ENCODE peak calls at places on chromosomes 11 and 22, in four cellular contexts. V is pancreas, M is GM23248, S is H9. N is an unnamed sample.
A peak's percentile ranks its signal among the peaks of the same experiment; 100 is the strongest.

GRCh38 chr11:90229791-90230190 is 6.9 kb upstream of the CHORDC1 start:
- DNase-seq in S (no peak), V (no peak), M (peak; percentile 27), N (no peak)

GRCh38 chr11:111604392-111605009 is 2.3 kb downstream of the SIK2 start:
- DNase-seq in M (peak; percentile 70), S (no peak), V (no peak), N (no peak)

GRCh38 chr11:76159983-76160661 is 46.2 kb downstream of the WNT11 start:
- DNase-seq in S (no peak), M (no peak), V (peak; percentile 56), N (no peak)

GRCh38 chr11:102287963-102288744 is 29.1 kb upstream of the BIRC3 start:
- DNase-seq in S (peak; percentile 46), V (no peak), M (peak; percentile 88), N (no peak)

GRCh38 chr11:73203790-73204189 is 14.3 kb upstream of the P2RY2 start:
- DNase-seq in V (peak; percentile 38), M (no peak), S (no peak), N (no peak)

GRCh38 chr11:33315822-33316221 is 58.6 kb downstream of the HIPK3 start:
- DNase-seq in S (no peak), M (no peak), V (no peak), N (no peak)

GRCh38 chr22:33480118-33480517 is 421.9 kb upstream of the SYN3 start:
- DNase-seq in M (no peak), S (no peak), V (no peak), N (no peak)

GRCh38 chr11:19834761-19835160 is 122.1 kb downstream of the NAV2 start:
- DNase-seq in S (no peak), V (no peak), M (no peak), N (no peak)

GRCh38 chr11:34354782-34355181 is 3.0 kb downstream of the ABTB2 start:
- DNase-seq in S (no peak), V (no peak), M (peak; percentile 50), N (no peak)

GRCh38 chr11:130220311-130221030 is 60.9 kb downstream of the ST14 start:
- DNase-seq in M (no peak), V (no peak), S (no peak), N (no peak)

GRCh38 chr22:37105154-37105553 is 4.4 kb downstream of the TMPRSS6 start:
- DNase-seq in S (no peak), M (no peak), V (no peak), N (no peak)

GRCh38 chr11:94150056-94150455 is 21.4 kb downstream of the PANX1 start:
- DNase-seq in M (no peak), S (no peak), V (no peak), N (no peak)

GRCh38 chr22:35605787-35606492 is 11.2 kb downstream of the MB start:
- DNase-seq in S (no peak), V (no peak), M (no peak), N (no peak)

GRCh38 chr11:49432242-49432848 is 223.9 kb upstream of the FOLH1 start:
- DNase-seq in V (no peak), M (no peak), S (no peak), N (no peak)

GRCh38 chr11:13268791-13269190 is 8.8 kb upstream of the BMAL1 start:
- DNase-seq in M (no peak), S (no peak), V (no peak), N (no peak)

GRCh38 chr22:46031066-46031465 is 54.1 kb upstream of the WNT7B start:
- DNase-seq in V (peak; percentile 35), M (no peak), S (no peak), N (no peak)

GRCh38 chr11:82843057-82843795 is 57.0 kb downstream of the PRCP start:
- DNase-seq in S (no peak), M (no peak), V (no peak), N (no peak)

GRCh38 chr11:102284008-102284407 is 33.3 kb upstream of the BIRC3 start:
- DNase-seq in S (no peak), V (no peak), M (no peak), N (no peak)

GRCh38 chr11:69239320-69240040 is 54.5 kb upstream of the MYEOV start:
- DNase-seq in M (no peak), V (no peak), S (peak; percentile 10), N (no peak)

GRCh38 chr11:10584071-10584501 is 15.6 kb upstream of the LYVE1 start:
- DNase-seq in M (no peak), S (no peak), V (no peak), N (no peak)

GRCh38 chr22:22932512-22932941 is 44.9 kb downstream of the IGLL5 start:
- DNase-seq in V (no peak), M (no peak), S (no peak), N (no peak)

GRCh38 chr11:5626191-5626590 is 1.4 kb downstream of the TRIM34 start:
- DNase-seq in V (no peak), M (peak; percentile 68), S (no peak), N (no peak)

GRCh38 chr22:40193429-40194421 is 16.0 kb downstream of the TNRC6B start:
- DNase-seq in V (no peak), S (peak; percentile 79), M (peak; percentile 33), N (no peak)

GRCh38 chr22:33024626-33025025 is 33.6 kb downstream of the SYN3 start:
- DNase-seq in M (no peak), S (no peak), V (no peak), N (no peak)

GRCh38 chr11:132312161-132312560 is 941.7 kb downstream of the NTM start:
- DNase-seq in M (peak; percentile 60), S (no peak), V (no peak), N (no peak)

GRCh38 chr11:61610905-61611304 is 30.0 kb upstream of the SYT7 start:
- DNase-seq in S (no peak), M (no peak), V (no peak), N (no peak)

GRCh38 chr22:46462726-46463371 is 74.6 kb downstream of the CELSR1 start:
- DNase-seq in V (no peak), S (no peak), M (peak; percentile 87), N (no peak)

GRCh38 chr11:115178705-115179104 is 325.5 kb downstream of the CADM1 start:
- DNase-seq in S (no peak), M (no peak), V (no peak), N (no peak)

GRCh38 chr11:97751405-97751804 is 1269.3 kb upstream of the CNTN5 start:
- DNase-seq in V (peak; percentile 58), M (no peak), S (no peak), N (no peak)

GRCh38 chr11:134118016-134118415 is 49.1 kb downstream of the JAM3 start:
- DNase-seq in V (no peak), M (peak; percentile 37), S (no peak), N (no peak)

GRCh38 chr22:27987557-27987956 is 68.5 kb upstream of the PITPNB start:
- DNase-seq in V (no peak), M (peak; percentile 11), S (peak; percentile 28), N (no peak)

GRCh38 chr22:47107431-47107830 is 345.0 kb downstream of the TBC1D22A start:
- DNase-seq in V (no peak), S (no peak), M (peak; percentile 92), N (no peak)

GRCh38 chr11:14971865-14972580 is at the start of gene CALCA:
- DNase-seq in M (peak; percentile 21), S (peak; percentile 53), V (peak; percentile 56), N (no peak)

GRCh38 chr11:34826384-34826726 is 89.8 kb downstream of the APIP start:
- DNase-seq in V (no peak), S (no peak), M (no peak), N (no peak)

GRCh38 chr11:76849376-76849775 is 11.3 kb upstream of the ACER3 start:
- DNase-seq in S (no peak), V (no peak), M (no peak), N (no peak)

GRCh38 chr11:69540118-69541000 is 58.9 kb downstream of the LINC01488 start:
- DNase-seq in M (no peak), S (peak; percentile 62), V (peak; percentile 53), N (peak; percentile 65)

GRCh38 chr11:70170596-70171210 is 32.4 kb upstream of the FADD start:
- DNase-seq in V (no peak), M (no peak), S (no peak), N (no peak)

GRCh38 chr11:326592-326841 is 5.9 kb upstream of the IFITM3 start:
- DNase-seq in M (no peak), V (no peak), S (no peak), N (no peak)
- H3K27ac ChIP-seq in M (no peak overlapping the region), V (peak overlapping the region; percentile 13), S (no peak overlapping the region), N (peak overlapping the region; percentile 81)

GRCh38 chr22:42992092-42992491 is 22.9 kb downstream of the PACSIN2 start:
- DNase-seq in V (no peak), M (no peak), S (no peak), N (no peak)
- H3K27ac ChIP-seq in V (peak overlapping the region; percentile 62), M (peak overlapping the region; percentile 96), S (no peak overlapping the region), N (no peak overlapping the region)

DNA sequence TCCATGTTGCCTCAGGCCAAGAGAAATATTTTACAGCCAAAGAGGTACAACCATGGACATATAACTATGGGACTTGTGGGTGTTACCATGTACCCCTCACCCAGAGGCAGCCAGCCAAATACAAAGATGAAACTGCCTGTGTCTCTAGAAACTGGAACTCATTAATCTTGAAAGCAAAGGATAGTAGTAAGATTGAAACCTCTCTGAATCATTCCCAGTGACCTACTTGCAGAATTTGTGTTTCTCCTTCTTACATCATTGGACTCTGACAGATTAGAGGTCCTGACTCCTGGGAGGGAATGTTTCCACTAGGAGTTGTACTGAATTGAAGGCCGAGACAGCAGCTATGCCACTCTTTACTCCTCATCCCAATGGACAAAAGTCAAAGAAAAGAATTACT is 257.4 kb upstream of the UBASH3B start:
- DNase-seq in V (no peak), M (peak; percentile 49), S (no peak), N (no peak)
- H3K27ac ChIP-seq in V (no peak overlapping the region), M (no peak overlapping the region), S (no peak overlapping the region), N (no peak overlapping the region)

DNA sequence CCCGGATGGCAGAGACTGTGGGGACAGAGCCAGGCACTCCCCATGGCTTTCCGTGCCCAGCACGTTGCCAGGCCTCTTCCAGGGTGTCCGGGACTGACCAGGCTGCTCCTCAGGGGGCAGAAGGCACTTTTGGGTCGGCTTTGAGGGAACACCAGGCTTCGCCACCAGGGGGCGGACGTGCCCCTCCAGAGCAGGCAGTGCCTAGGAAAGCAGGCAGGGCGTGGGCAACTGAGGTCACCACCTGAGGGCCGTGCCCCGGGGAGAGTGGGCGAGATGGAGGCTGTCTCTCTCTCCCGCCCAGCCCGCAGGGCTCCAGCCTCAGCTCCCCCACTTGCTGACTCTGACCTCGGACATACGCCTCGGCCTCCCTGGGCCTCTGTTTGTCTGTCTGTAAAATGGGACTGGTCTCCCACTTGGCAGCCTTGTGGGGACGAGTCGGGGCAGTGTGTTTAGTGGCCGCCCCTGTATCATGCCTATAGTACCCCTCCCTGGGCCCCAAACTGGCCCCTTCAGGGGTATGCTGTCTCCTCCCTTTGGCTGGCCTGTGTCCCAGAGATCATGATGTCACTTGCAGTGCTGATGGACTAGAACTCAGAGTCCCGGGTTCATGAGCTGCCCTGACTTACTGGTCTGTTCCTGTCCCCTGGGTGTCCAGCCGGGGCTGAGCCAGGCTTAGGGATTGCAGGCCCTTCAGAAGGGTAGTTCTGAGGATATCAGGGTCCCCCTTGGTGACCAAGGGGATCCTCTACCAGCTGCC is 4.4 kb upstream of the PRR5 start:
- DNase-seq in V (peak; percentile 96), S (peak; percentile 87), M (peak; percentile 87), N (peak; percentile 17)
- H3K27ac ChIP-seq in V (no peak overlapping the region), S (no peak overlapping the region), M (peak overlapping the region; percentile 94), N (no peak overlapping the region)